ENCODE peak calls at places on chromosome 11, in four cellular contexts. V is sigmoid colon, R is upper lobe of left lung, G is adrenal gland. W is an unnamed sample.
A peak's percentile ranks its signal among the peaks of the same experiment; 100 is the strongest.

GRCh38 chr11:46659908-46660307 is 40.5 kb downstream of the ARHGAP1 start:
- DNase-seq in G (peak; percentile 49), V (peak; percentile 55), R (no peak), W (no peak)

GRCh38 chr11:68810164-68810563 is 31.6 kb downstream of the CPT1A start:
- DNase-seq in G (peak; percentile 92), V (no peak), R (no peak), W (no peak)

GRCh38 chr11:2208691-2209369 is 37.2 kb upstream of the TH start:
- DNase-seq in R (peak; percentile 21), G (peak; percentile 52), V (peak; percentile 62), W (peak; percentile 57)

GRCh38 chr11:22670803-22671202 is 4.4 kb downstream of the GAS2 start:
- DNase-seq in V (no peak), G (no peak), R (no peak), W (no peak)

GRCh38 chr11:8336356-8337114 is 72.9 kb upstream of the LMO1 start:
- DNase-seq in V (no peak), G (no peak), R (no peak), W (no peak)

GRCh38 chr11:66288138-66288865 is 641 bp downstream of the YIF1A start:
- DNase-seq in G (no peak), R (no peak), V (peak; percentile 76), W (no peak)

GRCh38 chr11:1160231-1161101 is 2.7 kb downstream of the MUC5AC start:
- DNase-seq in V (no peak), R (peak; percentile 15), G (no peak), W (peak; percentile 48)

GRCh38 chr11:122524532-122524882 is 131.0 kb upstream of the UBASH3B start:
- DNase-seq in G (no peak), V (no peak), R (no peak), W (no peak)

GRCh38 chr11:126310992-126311310 is 7.1 kb downstream of the DCPS start:
- DNase-seq in R (no peak), G (no peak), V (no peak), W (no peak)

GRCh38 chr11:126607374-126607773 is 251.9 kb downstream of the ST3GAL4 start:
- DNase-seq in V (no peak), G (peak; percentile 83), R (no peak), W (peak; percentile 47)

GRCh38 chr11:126072141-126072741 is 9.6 kb upstream of the CDON start:
- DNase-seq in V (no peak), G (no peak), R (no peak), W (no peak)

GRCh38 chr11:50174189-50174588 is 141.5 kb downstream of the OR4C45 start:
- DNase-seq in G (no peak), R (no peak), V (no peak), W (no peak)

GRCh38 chr11:71333473-71333872 is 81.1 kb upstream of the SHANK2 start:
- DNase-seq in V (peak; percentile 24), G (no peak), R (peak; percentile 2), W (no peak)

GRCh38 chr11:11107081-11107480 is 246.0 kb downstream of the CSNK2A3 start:
- DNase-seq in V (no peak), R (no peak), G (no peak), W (no peak)

GRCh38 chr11:8581300-8581699 is 12.7 kb downstream of the STK33 start:
- DNase-seq in G (no peak), R (no peak), V (no peak), W (no peak)

GRCh38 chr11:62370743-62371440 is 33.6 kb downstream of the ASRGL1 start:
- DNase-seq in V (no peak), R (peak; percentile 45), G (no peak), W (no peak)

GRCh38 chr11:86463120-86463519 is 88.4 kb downstream of the CCDC81 start:
- DNase-seq in V (no peak), R (no peak), G (no peak), W (no peak)

GRCh38 chr11:1254733-1255132 is 31.9 kb downstream of the MUC5B start:
- DNase-seq in R (no peak), G (no peak), V (no peak), W (no peak)

GRCh38 chr11:1419811-1420210 is 30.1 kb downstream of the BRSK2 start:
- DNase-seq in G (no peak), R (no peak), V (no peak), W (no peak)

GRCh38 chr11:842370-843002 is at the start of the genes POLR2L and TSPAN4:
- DNase-seq in R (peak; percentile 91), V (peak; percentile 96), G (peak; percentile 94), W (peak; percentile 79)

GRCh38 chr11:128409476-128409875 is 177.9 kb downstream of the ETS1 start:
- DNase-seq in V (no peak), G (no peak), R (no peak), W (no peak)

GRCh38 chr11:57476223-57476882 is 16.0 kb downstream of the RTN4RL2 start:
- DNase-seq in G (no peak), R (no peak), V (no peak), W (peak; percentile 75)

GRCh38 chr11:99069831-99070444 is 49.2 kb downstream of the CNTN5 start:
- DNase-seq in G (peak; percentile 54), V (peak; percentile 48), R (no peak), W (peak; percentile 19)

GRCh38 chr11:1368216-1368615 is 21.5 kb upstream of the BRSK2 start:
- DNase-seq in G (no peak), R (no peak), V (no peak), W (no peak)

GRCh38 chr11:33941637-33942160 is 49.8 kb upstream of the LMO2 start:
- DNase-seq in R (no peak), G (no peak), V (no peak), W (no peak)

GRCh38 chr11:11842426-11843008 is 745 bp downstream of the USP47 start:
- DNase-seq in V (peak; percentile 80), G (peak; percentile 78), R (peak; percentile 73), W (peak; percentile 55)

GRCh38 chr11:1917523-1918435 is 1.7 kb upstream of the TNNT3 start:
- DNase-seq in R (no peak), G (peak; percentile 66), V (no peak), W (no peak)

GRCh38 chr11:45857834-45858492 is 10.7 kb downstream of the CRY2 start:
- DNase-seq in R (peak; percentile 90), G (peak; percentile 86), V (peak; percentile 83), W (peak; percentile 61)

GRCh38 chr11:91075032-91075695 is 852.3 kb upstream of the CHORDC1 start:
- DNase-seq in R (no peak), G (no peak), V (no peak), W (no peak)

GRCh38 chr11:87394924-87395323 is 357.2 kb downstream of the TMEM135 start:
- DNase-seq in G (no peak), V (no peak), R (no peak), W (no peak)

GRCh38 chr11:1434941-1435340 is 45.2 kb downstream of the BRSK2 start:
- DNase-seq in G (no peak), V (no peak), R (no peak), W (no peak)

GRCh38 chr11:30346068-30346688 is 23.3 kb downstream of the ARL14EP start:
- DNase-seq in R (no peak), V (no peak), G (no peak), W (no peak)

GRCh38 chr11:132251095-132251494 is 880.7 kb downstream of the NTM start:
- DNase-seq in V (no peak), G (no peak), R (no peak), W (no peak)

GRCh38 chr11:129143335-129143734 is 48.8 kb downstream of the ARHGAP32 start:
- DNase-seq in G (peak; percentile 94), V (peak; percentile 88), R (peak; percentile 72), W (no peak)

GRCh38 chr11:2302844-2303626 is 1.2 kb downstream of the TSPAN32 start:
- DNase-seq in R (peak; percentile 53), G (peak; percentile 57), V (peak; percentile 76), W (peak; percentile 46)

GRCh38 chr11:19597194-19597593 is 115.4 kb upstream of the NAV2 start:
- DNase-seq in G (no peak), R (no peak), V (no peak), W (no peak)

GRCh38 chr11:1732421-1733008 is 17.9 kb downstream of the IFITM10 start:
- DNase-seq in R (no peak), V (no peak), G (peak; percentile 54), W (no peak)

DNA sequence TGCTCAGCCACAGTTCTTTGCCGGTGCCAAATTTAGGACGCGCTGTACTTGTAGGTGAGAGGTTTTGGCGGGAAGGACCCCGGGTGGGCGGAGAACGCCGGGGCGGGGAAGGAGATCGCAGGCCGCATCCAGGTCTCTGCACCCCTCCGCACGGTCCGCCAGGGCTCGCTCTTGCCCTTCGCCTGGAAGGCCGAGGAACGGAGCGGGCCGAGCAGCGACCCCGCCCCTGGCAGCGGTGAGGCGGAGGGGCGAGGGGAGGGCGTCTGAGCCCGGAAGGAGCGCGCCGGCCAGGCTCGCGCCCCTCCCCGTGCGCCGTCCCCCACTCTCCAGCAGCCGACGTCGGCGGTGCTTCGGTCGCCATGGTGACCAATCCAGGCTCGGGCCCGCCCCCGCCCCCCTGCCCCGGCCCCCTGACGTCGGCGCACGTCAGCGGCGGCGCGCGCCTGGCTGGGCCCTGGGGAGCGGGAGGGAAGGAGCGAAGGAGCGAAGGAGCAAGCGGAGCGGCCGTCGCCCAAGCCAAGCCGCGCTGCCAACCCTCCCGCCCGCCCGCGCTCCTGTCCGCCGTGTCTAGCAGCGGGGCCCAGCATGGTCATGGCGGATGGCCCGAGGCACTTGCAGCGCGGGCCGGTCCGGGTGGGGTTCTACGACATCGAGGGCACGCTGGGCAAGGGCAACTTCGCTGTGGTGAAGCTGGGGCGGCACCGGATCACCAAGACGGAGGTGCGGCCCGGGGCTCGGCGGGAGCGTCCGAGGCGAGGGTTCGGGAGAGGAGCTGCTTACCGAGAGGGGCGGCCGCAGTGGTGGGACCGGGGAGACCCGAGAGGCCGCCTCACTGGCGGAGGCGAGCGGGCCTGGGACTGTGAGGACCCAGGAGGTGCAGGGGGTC is at the start of gene SIK2:
- DNase-seq in V (peak; percentile 98), G (peak; percentile 97), R (peak; percentile 96), W (peak; percentile 94)
- TF ChIP-seq POLR2A in V (peak; percentile 6), G (peak; percentile 70), R (peak; percentile 67), W (no peak)

GRCh38 chr11:35847473-35847872 is 96.4 kb upstream of the LDLRAD3 start:
- DNase-seq in R (no peak), V (no peak), G (no peak), W (no peak)
- TF ChIP-seq POLR2A in R (no peak), V (no peak), G (no peak), W (no peak)

GRCh38 chr11:35662649-35663407 is at the start of gene TRIM44:
- DNase-seq in R (peak; percentile 82), V (peak; percentile 91), G (peak; percentile 94), W (peak; percentile 79)
- TF ChIP-seq POLR2A in R (peak; percentile 81), V (no peak), G (peak; percentile 79), W (no peak)

DNA sequence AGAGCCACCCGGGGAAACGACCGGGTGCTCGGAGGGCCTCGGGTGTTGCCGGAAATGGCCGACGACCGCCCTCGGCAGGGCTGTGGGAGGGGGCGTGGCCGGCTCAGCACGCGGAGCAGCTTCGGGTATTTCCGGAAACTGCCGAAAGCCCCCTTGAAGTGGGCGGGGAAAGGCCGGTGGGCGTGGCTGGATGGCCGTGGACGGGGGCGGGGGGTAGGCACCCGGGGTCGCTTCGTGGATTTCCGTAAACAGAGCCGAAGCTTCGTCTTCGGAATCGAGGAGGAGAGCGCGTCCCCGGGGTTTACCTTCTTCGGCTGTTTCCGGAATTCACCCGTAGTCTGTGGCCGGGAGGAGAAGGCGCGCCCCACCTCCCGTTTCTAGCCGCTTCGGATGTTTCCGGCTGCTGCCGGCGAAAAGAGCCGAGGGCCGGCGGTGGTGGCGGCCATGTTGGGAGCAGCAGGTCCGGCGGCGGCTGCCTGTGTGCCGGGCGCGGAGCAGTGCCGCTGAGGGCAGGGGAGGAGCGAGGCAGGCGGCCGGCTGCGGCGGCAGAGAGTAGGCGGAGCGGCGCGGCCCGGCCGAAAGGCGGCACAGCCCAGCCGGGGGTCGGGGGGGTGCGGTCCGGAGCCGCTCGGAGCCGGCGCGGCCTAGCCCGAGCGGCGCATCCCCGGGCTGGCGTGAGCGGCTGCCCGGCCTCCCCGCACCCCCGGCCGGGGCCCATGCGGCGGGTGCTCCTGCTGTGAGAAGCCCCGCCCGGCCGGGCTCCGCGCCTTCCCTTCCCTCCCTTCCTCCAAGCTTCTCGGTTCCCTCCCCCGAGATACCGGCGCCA is at the start of gene MARK2:
- DNase-seq in R (peak; percentile 97), G (peak; percentile 99), V (peak; percentile 99), W (peak; percentile 97)
- TF ChIP-seq POLR2A in R (peak; percentile 85), G (peak; percentile 58), V (no peak), W (peak; percentile 71)